ENCODE peak calls at places on chromosomes 3 and 15, in six cellular contexts. T is GM23338, P is GM12878, R is transverse colon, N is sigmoid colon, D is endothelial cell of umbilical vein. A is an unnamed sample. For H3K27me3, the result is how much of the 10 kb centered on the place peaks cover.

GRCh38 chr15:62277816-62278394 is 112.8 kb upstream of the C2CD4B start:
- DNase-seq in T (peak), P (no peak), R (no peak), N (no peak), D (no peak), A (no peak)

GRCh38 chr3:157573281-157573680 is 70.1 kb upstream of the VEPH1 start:
- DNase-seq in T (no peak), P (no peak), R (no peak), N (no peak), D (no peak), A (no peak)

GRCh38 chr3:170038434-170039110 is 777 bp downstream of the GPR160 start:
- DNase-seq in T (peak), P (no peak), R (peak), N (no peak), D (no peak), A (peak)

GRCh38 chr3:176193032-176193698 is 1004.1 kb downstream of the TBL1XR1 start:
- DNase-seq in T (peak), P (no peak), R (no peak), N (no peak), D (no peak), A (no peak)

GRCh38 chr15:67107014-67107812 is 41.8 kb downstream of the SMAD3 start:
- DNase-seq in T (no peak), P (no peak), R (peak), N (peak), D (peak), A (peak)

GRCh38 chr3:98971183-98971681 is 69.7 kb upstream of the DCBLD2 start:
- DNase-seq in T (no peak), P (no peak), R (no peak), N (no peak), D (peak), A (no peak)

GRCh38 chr15:29516929-29517328 is 247.3 kb upstream of the NSMCE3 start:
- DNase-seq in T (no peak), P (no peak), R (no peak), N (no peak), D (no peak), A (no peak)

GRCh38 chr3:58519668-58520402 is 17.2 kb downstream of the ACOX2 start:
- DNase-seq in T (no peak), P (no peak), R (no peak), N (no peak), D (no peak), A (no peak)

GRCh38 chr15:73936181-73936580 is 9.9 kb downstream of the LOXL1 start:
- DNase-seq in T (peak), P (no peak), R (no peak), N (no peak), D (no peak), A (no peak)

GRCh38 chr3:110059431-110059830 is 722.1 kb upstream of the DPPA4 start:
- DNase-seq in T (no peak), P (no peak), R (no peak), N (no peak), D (no peak), A (no peak)

GRCh38 chr3:56702487-56703315 is 19.6 kb upstream of the TASOR start:
- DNase-seq in T (peak), P (no peak), R (peak), N (no peak), D (peak), A (peak)

GRCh38 chr3:172094621-172095557 is 55.5 kb downstream of the FNDC3B start:
- DNase-seq in T (peak), P (peak), R (peak), N (no peak), D (peak), A (no peak)

GRCh38 chr3:144429719-144430121 is 458.1 kb downstream of the DIPK2A start:
- DNase-seq in T (peak), P (peak), R (no peak), N (no peak), D (no peak), A (no peak)

GRCh38 chr3:8755564-8756237 is 13.7 kb downstream of the OXTR start:
- DNase-seq in T (peak), P (no peak), R (no peak), N (no peak), D (no peak), A (no peak)
- TF ChIP-seq CTCF in T (peak), P (peak), R (no peak), N (no peak), D (peak), A (no peak)

GRCh38 chr15:25245801-25246622 is 192.8 kb downstream of the UBE3A start:
- DNase-seq in T (no peak), P (no peak), R (peak), N (peak), D (no peak), A (peak)
- H3K27me3 ChIP-seq in T (under half), P (under half), R (under half), N (under half), D (under half), A (under half)

DNA sequence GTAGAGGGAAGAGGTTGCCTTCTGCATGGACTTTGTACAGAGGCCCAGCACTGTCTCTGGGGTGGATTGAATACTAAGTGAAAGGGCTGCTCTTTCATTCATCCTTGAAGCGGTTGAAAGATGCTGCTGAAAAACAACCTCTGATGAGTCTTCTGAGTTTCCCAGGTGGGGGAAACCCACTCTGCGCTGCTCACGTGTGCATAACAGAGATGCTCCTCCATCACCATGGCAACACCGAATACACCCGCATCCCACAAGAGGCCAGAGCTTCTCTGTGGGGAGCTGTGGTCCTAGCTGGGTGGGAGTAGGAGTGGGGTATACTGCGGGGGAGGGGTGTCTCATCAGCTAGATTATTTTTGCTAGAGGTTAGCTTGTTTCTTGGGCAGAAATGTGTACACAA is 6.1 kb upstream of the SYN2 start:
- DNase-seq in T (no peak), P (no peak), R (no peak), N (no peak), D (no peak), A (no peak)
- TF ChIP-seq POLR2AphosphoS5 in T (no peak), P (no peak), R (no peak), N (no peak), D (no peak), A (no peak)

GRCh38 chr3:29152379-29152778 is 128.5 kb upstream of the RBMS3 start:
- DNase-seq in T (peak), P (no peak), R (no peak), N (no peak), D (no peak), A (no peak)
- TF ChIP-seq CTCF in T (peak), P (no peak), R (no peak), N (no peak), D (no peak), A (no peak)

GRCh38 chr3:13266005-13266404 is 154.1 kb downstream of the NUP210 start:
- DNase-seq in T (no peak), P (no peak), R (no peak), N (no peak), D (no peak), A (no peak)

GRCh38 chr3:13263770-13264467 is 156.2 kb downstream of the NUP210 start:
- DNase-seq in T (no peak), P (no peak), R (no peak), N (no peak), D (no peak), A (no peak)

GRCh38 chr3:13265016-13265415 is 155.1 kb downstream of the NUP210 start:
- DNase-seq in T (no peak), P (no peak), R (no peak), N (no peak), D (no peak), A (no peak)

GRCh38 chr3:13265507-13265906 is 154.6 kb downstream of the NUP210 start:
- DNase-seq in T (no peak), P (no peak), R (no peak), N (no peak), D (no peak), A (no peak)

DNA sequence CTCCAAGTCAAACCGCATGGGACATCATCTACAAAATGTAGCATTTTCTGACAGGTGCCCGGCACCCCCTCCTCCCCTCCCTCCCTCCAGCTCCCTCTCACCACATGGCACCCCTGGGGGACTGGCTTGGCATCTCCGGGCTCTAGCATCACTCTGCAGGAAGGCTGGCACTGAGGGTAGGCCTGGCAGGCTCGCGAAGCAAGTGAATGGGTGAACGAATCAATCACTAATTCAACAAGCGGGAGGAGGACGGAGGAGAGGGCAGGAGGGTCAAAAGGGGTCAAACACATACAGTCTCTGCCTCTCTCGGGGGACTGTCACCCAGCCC is 155.7 kb downstream of the NUP210 start:
- DNase-seq in T (no peak), P (no peak), R (no peak), N (no peak), D (no peak), A (no peak)
- H3K27me3 ChIP-seq in T (under half), P (under half), R (under half), N (under half), D (under half), A (under half)

A was measured in prostate gland.